ENCODE peak calls at places on chromosomes 7 and 10, in nine cellular contexts. V, Q, I, J, M, W, D, Z and P are unnamed samples. For H3K36me3 and H3K27me3, the result is how much of the 10 kb centered on the place peaks cover.

GRCh38 chr7:87144173-87144657 is 8.0 kb upstream of the DMTF1 start:
- DNase-seq in M (no peak), W (no peak), J (no peak), D (no peak), Q (no peak), V (no peak), I (no peak), Z (no peak), P (no peak)

GRCh38 chr10:92834331-92834730 is 14.0 kb upstream of the EXOC6 start:
- DNase-seq in W (no peak), Q (no peak), J (peak), M (no peak), Z (no peak), D (no peak), I (no peak), V (no peak), P (no peak)

GRCh38 chr10:70265032-70265689 is 18.6 kb downstream of the NPFFR1 start:
- DNase-seq in V (no peak), Q (no peak), Z (no peak), M (peak), J (no peak), D (no peak), W (no peak), I (no peak), P (no peak)

GRCh38 chr10:3935141-3935540 is 150.1 kb upstream of the KLF6 start:
- DNase-seq in V (no peak), D (peak), J (no peak), I (no peak), M (no peak), W (peak), Q (no peak), Z (peak), P (peak)

GRCh38 chr10:103941801-103942200 is 23.8 kb upstream of the STN1 start:
- DNase-seq in W (no peak), J (no peak), V (no peak), Q (no peak), Z (no peak), I (no peak), D (no peak), M (no peak), P (no peak)

GRCh38 chr10:51386248-51386885 is 312.1 kb downstream of the PRKG1 start:
- DNase-seq in J (no peak), I (no peak), V (no peak), W (no peak), Q (no peak), M (no peak), D (no peak), Z (peak), P (no peak)

GRCh38 chr10:101995451-101996063 is 60.4 kb downstream of the ARMH3 start:
- DNase-seq in M (no peak), W (no peak), I (no peak), J (no peak), Q (no peak), V (no peak), D (no peak), Z (peak), P (peak)

GRCh38 chr7:77799078-77799964 is 748 bp downstream of the PHTF2 start:
- DNase-seq in M (peak), Q (peak), Z (peak), D (peak), J (no peak), V (peak), I (peak), W (peak), P (peak)

GRCh38 chr10:88234332-88234731 is 348.8 kb downstream of the RNLS start:
- DNase-seq in M (no peak), D (no peak), I (no peak), Q (no peak), Z (no peak), V (no peak), J (no peak), W (no peak), P (no peak)

GRCh38 chr10:14386202-14386593 is 55.5 kb upstream of the FRMD4A start:
- DNase-seq in I (no peak), D (no peak), J (no peak), Z (peak), W (no peak), M (no peak), Q (no peak), V (no peak), P (peak)

GRCh38 chr10:88538038-88538437 is 45.1 kb downstream of the RNLS start:
- DNase-seq in D (no peak), J (no peak), Q (no peak), M (no peak), V (no peak), Z (peak), W (no peak), I (no peak), P (no peak)

GRCh38 chr7:23864984-23865383 is 155.0 kb downstream of the STK31 start:
- DNase-seq in I (no peak), W (no peak), M (no peak), J (no peak), Q (no peak), V (no peak), D (no peak), Z (peak), P (peak)

GRCh38 chr7:156156734-156157408 is 344.6 kb upstream of the SHH start:
- DNase-seq in J (no peak), I (no peak), W (no peak), Q (peak), M (peak), Z (peak), V (no peak), D (peak), P (peak)

GRCh38 chr10:14952851-14953451 is 945 bp downstream of the DCLRE1C start:
- DNase-seq in D (no peak), V (no peak), Q (peak), W (no peak), J (no peak), I (no peak), M (peak), Z (peak), P (no peak)

GRCh38 chr7:17660116-17660515 is 280.2 kb downstream of the SNX13 start:
- DNase-seq in V (no peak), W (no peak), D (no peak), Q (no peak), I (no peak), M (no peak), J (no peak), Z (peak), P (peak)

GRCh38 chr10:60532691-60533468 is 143.2 kb upstream of the ANK3 start:
- DNase-seq in Z (no peak), J (no peak), Q (no peak), W (no peak), M (no peak), I (no peak), V (no peak), D (no peak), P (no peak)

GRCh38 chr7:128738570-128739047 is 550 bp upstream of the CALU start:
- DNase-seq in Z (no peak), Q (no peak), J (no peak), D (no peak), I (peak), V (no peak), W (no peak), M (peak), P (no peak)

GRCh38 chr7:134941947-134942346 is 44.4 kb upstream of the AGBL3 start:
- DNase-seq in W (no peak), Q (no peak), D (no peak), J (no peak), V (no peak), Z (no peak), I (no peak), M (no peak), P (no peak)

GRCh38 chr10:23439452-23439919 is 611 bp downstream of the OTUD1 start:
- DNase-seq in I (peak), W (peak), Q (no peak), Z (peak), V (no peak), J (no peak), M (peak), D (no peak), P (no peak)

GRCh38 chr7:81525901-81526300 is 243.9 kb downstream of the HGF start:
- DNase-seq in Q (no peak), D (no peak), V (no peak), M (no peak), Z (peak), J (no peak), W (no peak), I (no peak), P (no peak)

GRCh38 chr10:95475827-95476481 is 85.2 kb downstream of the SORBS1 start:
- DNase-seq in D (no peak), W (no peak), Z (no peak), Q (no peak), V (peak), M (no peak), I (no peak), J (no peak), P (no peak)

GRCh38 chr7:77450054-77450453 is 33.9 kb upstream of the GSAP start:
- DNase-seq in J (no peak), D (no peak), M (no peak), V (no peak), W (no peak), Q (no peak), Z (peak), I (no peak), P (no peak)

GRCh38 chr10:61325596-61325995 is 127.6 kb downstream of the TMEM26 start:
- DNase-seq in Z (no peak), M (no peak), J (no peak), D (no peak), W (no peak), I (no peak), Q (no peak), V (no peak), P (no peak)

GRCh38 chr10:126593968-126594701 is 76.4 kb downstream of the C10orf90 start:
- DNase-seq in M (no peak), J (peak), D (no peak), I (no peak), V (no peak), W (no peak), Z (no peak), Q (no peak), P (no peak)

GRCh38 chr10:52679117-52679516 is 93.5 kb downstream of the MBL2 start:
- DNase-seq in D (no peak), M (no peak), I (no peak), V (no peak), Q (no peak), Z (no peak), J (no peak), W (no peak), P (no peak)

GRCh38 chr10:100208271-100208670 is 21.1 kb downstream of the CHUK start:
- DNase-seq in W (no peak), M (no peak), D (no peak), Z (no peak), I (no peak), V (no peak), Q (no peak), J (no peak), P (no peak)

GRCh38 chr10:132254841-132255240 is 52.9 kb downstream of the STK32C start:
- DNase-seq in V (no peak), D (no peak), I (no peak), Z (no peak), Q (no peak), M (no peak), J (no peak), W (no peak), P (no peak)

GRCh38 chr7:87797798-87798403 is 78.3 kb downstream of the SLC25A40 start:
- DNase-seq in Z (peak), M (peak), V (no peak), J (no peak), I (no peak), D (no peak), Q (peak), W (no peak), P (peak)

GRCh38 chr7:44587843-44588711 is 6.0 kb upstream of the TMED4 start:
- DNase-seq in D (peak), J (no peak), Z (peak), W (no peak), M (peak), I (no peak), V (no peak), Q (no peak), P (peak)

GRCh38 chr7:132251327-132251659 is 325.0 kb downstream of the PLXNA4 start:
- DNase-seq in W (peak), J (no peak), Z (peak), V (peak), D (no peak), M (no peak), Q (peak), I (peak), P (no peak)

GRCh38 chr7:121023683-121024507 is 35.4 kb downstream of the CPED1 start:
- DNase-seq in D (no peak), V (no peak), Z (no peak), J (no peak), W (no peak), M (no peak), I (no peak), Q (no peak), P (no peak)

GRCh38 chr7:150791746-150792452 is 8.3 kb downstream of the TMEM176B start:
- DNase-seq in J (peak), W (no peak), D (no peak), I (no peak), Q (no peak), M (peak), V (no peak), Z (no peak), P (no peak)

GRCh38 chr10:122657734-122658133 is 41.9 kb downstream of the C10orf120 start:
- DNase-seq in Z (no peak), V (no peak), I (peak), M (no peak), W (no peak), Q (no peak), J (no peak), D (no peak), P (no peak)

GRCh38 chr10:132273304-132273944 is 34.3 kb downstream of the STK32C start:
- DNase-seq in I (no peak), Z (no peak), Q (no peak), D (no peak), V (no peak), W (no peak), J (no peak), M (no peak), P (no peak)

GRCh38 chr7:100693312-100694195 is 496 bp downstream of the GIGYF1 start:
- DNase-seq in I (no peak), M (peak), V (peak), Z (no peak), J (no peak), D (no peak), Q (no peak), W (no peak), P (no peak)

GRCh38 chr7:4138866-4139265 is 543.2 kb upstream of the FOXK1 start:
- DNase-seq in D (no peak), M (no peak), Q (no peak), V (no peak), I (no peak), Z (no peak), J (no peak), W (no peak), P (no peak)

GRCh38 chr7:91164948-91165845 is 99.0 kb upstream of the FZD1 start:
- DNase-seq in J (no peak), W (no peak), M (no peak), I (no peak), V (no peak), D (no peak), Z (peak), Q (no peak), P (peak)

GRCh38 chr7:141748401-141748800 is 10.2 kb downstream of the SSBP1 start:
- DNase-seq in V (no peak), W (no peak), M (no peak), I (no peak), D (no peak), J (no peak), Q (no peak), Z (peak), P (peak)

GRCh38 chr7:141739250-141739649 is 1.1 kb downstream of the SSBP1 start:
- DNase-seq in Q (no peak), V (no peak), J (no peak), I (no peak), Z (no peak), M (no peak), D (no peak), W (no peak), P (no peak)

GRCh38 chr7:141738592-141739013 is 445 bp downstream of the SSBP1 start:
- DNase-seq in D (no peak), V (no peak), Z (no peak), W (no peak), M (peak), I (no peak), J (no peak), Q (no peak), P (no peak)

GRCh38 chr7:141742229-141742628 is 4.1 kb downstream of the SSBP1 start:
- DNase-seq in J (no peak), D (no peak), Q (no peak), W (no peak), V (no peak), Z (peak), M (no peak), I (no peak), P (peak)

GRCh38 chr7:141744131-141744530 is 6.0 kb downstream of the SSBP1 start:
- DNase-seq in Q (no peak), M (no peak), D (no peak), J (no peak), I (no peak), W (no peak), Z (no peak), V (no peak), P (no peak)
- H3K36me3 ChIP-seq in Q (half or more), M (half or more), D (half or more), J (half or more), I (half or more), W (under half), Z (under half), V (under half), P (half or more)

DNA sequence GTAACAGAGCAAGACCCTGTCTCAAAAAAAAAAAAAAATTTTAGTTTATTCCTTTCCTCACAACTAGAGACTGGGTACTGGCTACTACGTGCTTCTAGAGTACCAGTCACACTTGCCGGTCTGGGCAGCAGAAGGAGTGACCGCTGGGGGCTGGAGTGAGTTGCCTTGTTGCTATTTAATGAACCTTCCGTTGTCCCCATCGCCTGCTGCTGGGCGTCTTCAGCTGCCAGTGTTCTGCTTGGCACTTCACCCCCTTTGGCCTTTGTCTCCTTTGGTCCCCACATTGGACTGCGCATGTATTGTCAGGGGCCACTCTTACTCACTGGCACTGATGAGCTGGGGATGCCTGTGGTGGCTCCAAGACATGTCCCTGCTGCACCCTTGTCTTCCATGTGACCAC is 110.6 kb downstream of the CLEC2L start:
- DNase-seq in Q (no peak), Z (no peak), J (no peak), D (no peak), I (no peak), M (no peak), W (no peak), V (no peak), P (no peak)
- H3K4me3 ChIP-seq in Q (no peak), Z (no peak), J (no peak), D (no peak), I (no peak), M (no peak), W (no peak), V (no peak), P (no peak)

GRCh38 chr10:22333667-22334282 is 11.5 kb upstream of the SPAG6 start:
- DNase-seq in W (no peak), I (no peak), J (no peak), Q (no peak), Z (no peak), V (no peak), M (no peak), D (no peak), P (no peak)

GRCh38 chr10:22338260-22338894 is 6.9 kb upstream of the SPAG6 start:
- DNase-seq in W (no peak), D (no peak), Q (no peak), V (no peak), Z (no peak), I (no peak), J (no peak), M (no peak), P (no peak)

GRCh38 chr10:22334414-22335203 is 10.7 kb upstream of the SPAG6 start:
- DNase-seq in I (no peak), J (no peak), Q (no peak), W (peak), Z (no peak), V (peak), D (no peak), M (no peak), P (no peak)

GRCh38 chr10:22333167-22333566 is 12.1 kb upstream of the SPAG6 start:
- DNase-seq in J (no peak), Z (no peak), I (no peak), W (no peak), V (no peak), Q (no peak), D (no peak), M (no peak), P (no peak)

DNA sequence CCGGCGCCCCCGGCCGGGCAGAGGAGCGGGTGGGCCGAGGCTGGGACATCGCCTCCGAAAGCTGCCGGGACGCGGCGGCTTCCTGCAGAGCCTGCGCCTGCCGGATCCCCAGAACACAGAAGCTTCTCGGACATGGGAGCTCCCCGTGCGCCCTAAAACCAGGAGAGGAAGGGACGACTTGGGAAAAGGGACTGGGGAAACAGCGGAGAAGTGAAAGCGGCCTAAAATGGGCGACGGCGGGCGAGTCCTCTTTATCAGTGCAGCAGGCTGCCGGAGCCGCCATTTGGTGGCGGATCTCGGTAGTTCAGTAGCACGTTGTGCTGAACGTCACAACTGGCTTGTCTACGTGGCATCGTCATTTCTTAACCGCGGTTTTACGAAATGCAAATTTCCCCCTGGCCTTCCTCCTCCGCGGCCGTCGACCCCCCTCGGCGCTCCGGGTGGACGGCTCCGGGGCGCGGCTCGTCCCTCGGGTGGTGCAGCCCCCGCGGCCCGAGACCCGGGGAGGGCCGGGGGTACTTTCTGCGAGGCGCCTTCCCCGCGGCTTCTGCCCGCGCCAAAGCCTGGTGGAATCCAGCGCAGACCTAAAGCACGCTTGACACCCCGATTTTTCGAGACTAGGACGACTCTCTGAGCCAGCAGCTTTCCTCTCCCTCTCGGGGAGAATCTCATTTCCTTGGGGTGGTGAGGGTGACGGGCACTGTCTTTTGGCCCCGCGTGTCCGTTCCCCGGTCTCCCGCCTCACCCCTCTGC is 9.9 kb upstream of the SPAG6 start:
- DNase-seq in V (peak), W (peak), J (no peak), I (peak), Q (no peak), D (peak), Z (peak), M (peak), P (no peak)
- H3K27me3 ChIP-seq in V (under half), W (half or more), J (half or more), I (half or more), Q (half or more), D (under half), Z (under half), M (under half), P (under half)

DNA sequence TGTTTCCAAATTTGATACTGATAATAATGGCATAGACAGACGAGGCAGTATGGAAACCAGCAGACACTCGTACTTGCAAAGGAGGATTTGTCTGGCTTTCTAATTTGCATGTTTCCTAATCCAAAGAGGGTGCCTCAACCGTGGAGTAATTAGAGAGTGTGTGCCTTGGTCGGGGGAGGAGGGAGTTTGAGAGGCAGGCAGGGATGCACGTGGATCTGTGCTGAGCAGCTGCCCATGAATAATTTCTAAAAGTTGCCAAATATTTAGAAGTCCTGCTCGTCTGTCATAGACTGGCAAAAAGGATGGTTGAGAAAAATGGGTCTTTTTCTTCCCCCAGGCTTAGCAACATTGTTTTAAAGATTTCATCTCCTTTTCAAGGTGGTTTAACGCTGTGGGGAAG is 69.4 kb downstream of the PTPRE start:
- DNase-seq in W (no peak), Q (no peak), J (no peak), D (no peak), I (no peak), Z (peak), M (no peak), V (no peak), P (no peak)
- H3K36me3 ChIP-seq in W (under half), Q (under half), J (under half), D (under half), I (under half), Z (under half), M (under half), V (under half), P (under half)

DNA sequence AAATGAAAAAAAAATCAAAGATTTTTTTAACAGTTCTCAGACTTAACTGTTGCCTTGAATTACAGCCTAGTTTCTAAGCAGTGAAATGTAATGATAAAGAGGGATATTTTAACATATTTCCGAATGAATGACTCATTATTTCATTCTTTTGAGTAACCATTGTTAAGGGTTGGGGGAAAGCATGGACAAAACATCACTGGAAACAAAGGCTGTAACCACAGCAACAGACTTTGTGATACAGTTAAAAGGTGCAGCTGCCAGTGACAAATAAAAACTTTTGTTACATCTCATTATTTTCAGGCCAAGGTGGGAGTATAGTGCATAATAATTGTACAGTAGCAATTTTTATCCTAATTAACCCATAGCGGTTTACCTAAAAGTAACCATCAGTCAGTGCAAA is 172.6 kb downstream of the LRRTM3 start:
- DNase-seq in D (no peak), I (no peak), Z (peak), Q (peak), J (no peak), M (no peak), W (no peak), V (no peak), P (peak)
- H3K4me3 ChIP-seq in D (no peak), I (no peak), Z (no peak), Q (no peak), J (no peak), M (no peak), W (no peak), V (no peak), P (no peak)